ENCODE peak calls at places on chromosomes 2 and 18, in five cellular contexts. One of them, this sample, is unnamed.

GRCh38 chr2:177666408-177666807 is 273.8 kb downstream of the AGPS start:
- DNase-seq in WTC11: no peak
- DNase-seq in NCI-H1436: no peak
- DNase-seq in COR-L47: no peak
- DNase-seq in naive thymus-derived CD8-positive, alpha-beta T cell: no peak
- DNase-seq in this sample: no peak

GRCh38 chr2:797993-798392 is 120.8 kb upstream of the TMEM18 start:
- DNase-seq in WTC11: no peak
- DNase-seq in NCI-H1436: no peak
- DNase-seq in COR-L47: no peak
- DNase-seq in naive thymus-derived CD8-positive, alpha-beta T cell: no peak
- DNase-seq in this sample: no peak

GRCh38 chr18:25979358-25979727 is 111.1 kb downstream of the SS18 start:
- DNase-seq in WTC11: no peak
- DNase-seq in NCI-H1436: no peak
- DNase-seq in COR-L47: no peak
- DNase-seq in naive thymus-derived CD8-positive, alpha-beta T cell: no peak
- DNase-seq in this sample: no peak

GRCh38 chr2:11330457-11331142 is 13.8 kb downstream of the ROCK2 start:
- DNase-seq in WTC11: no peak
- DNase-seq in NCI-H1436: no peak
- DNase-seq in COR-L47: no peak
- DNase-seq in naive thymus-derived CD8-positive, alpha-beta T cell: no peak
- DNase-seq in this sample: no peak

GRCh38 chr2:104412384-104412783 is 441.5 kb upstream of the POU3F3 start:
- DNase-seq in WTC11: peak; percentile 65
- DNase-seq in NCI-H1436: peak; percentile 33
- DNase-seq in COR-L47: no peak
- DNase-seq in naive thymus-derived CD8-positive, alpha-beta T cell: no peak
- DNase-seq in this sample: peak; percentile 42

GRCh38 chr18:34707670-34708069 is 2.4 kb upstream of the DTNA start:
- DNase-seq in WTC11: no peak
- DNase-seq in NCI-H1436: peak; percentile 84
- DNase-seq in COR-L47: peak; percentile 82
- DNase-seq in naive thymus-derived CD8-positive, alpha-beta T cell: no peak
- DNase-seq in this sample: no peak

GRCh38 chr2:70679244-70679643 is 88.8 kb downstream of the ADD2 start:
- DNase-seq in WTC11: no peak
- DNase-seq in NCI-H1436: no peak
- DNase-seq in COR-L47: no peak
- DNase-seq in naive thymus-derived CD8-positive, alpha-beta T cell: no peak
- DNase-seq in this sample: no peak

GRCh38 chr2:205747827-205748386 is 65.6 kb downstream of the NRP2 start:
- DNase-seq in WTC11: no peak
- DNase-seq in NCI-H1436: no peak
- DNase-seq in COR-L47: no peak
- DNase-seq in naive thymus-derived CD8-positive, alpha-beta T cell: no peak
- DNase-seq in this sample: peak; percentile 37

GRCh38 chr2:174342600-174343342 is 8.0 kb downstream of the SP9 start:
- DNase-seq in WTC11: peak; percentile 29
- DNase-seq in NCI-H1436: no peak
- DNase-seq in COR-L47: peak; percentile 62
- DNase-seq in naive thymus-derived CD8-positive, alpha-beta T cell: peak; percentile 34
- DNase-seq in this sample: peak; percentile 35

GRCh38 chr2:230875347-230876315 is 10.9 kb downstream of the ITM2C start:
- DNase-seq in WTC11: peak; percentile 8
- DNase-seq in NCI-H1436: no peak
- DNase-seq in COR-L47: no peak
- DNase-seq in naive thymus-derived CD8-positive, alpha-beta T cell: peak; percentile 7
- DNase-seq in this sample: no peak

GRCh38 chr2:15826273-15826717 is 114.1 kb upstream of the MYCN start:
- DNase-seq in WTC11: peak; percentile 61
- DNase-seq in NCI-H1436: no peak
- DNase-seq in COR-L47: no peak
- DNase-seq in naive thymus-derived CD8-positive, alpha-beta T cell: no peak
- DNase-seq in this sample: peak; percentile 58

GRCh38 chr2:107801498-107801897 is 25.2 kb upstream of the RGPD4 start:
- DNase-seq in WTC11: no peak
- DNase-seq in NCI-H1436: peak; percentile 19
- DNase-seq in COR-L47: peak; percentile 72
- DNase-seq in naive thymus-derived CD8-positive, alpha-beta T cell: no peak
- DNase-seq in this sample: no peak

GRCh38 chr18:3447035-3447894 is 2.7 kb upstream of the TGIF1 start:
- DNase-seq in WTC11: peak; percentile 53
- DNase-seq in NCI-H1436: no peak
- DNase-seq in COR-L47: no peak
- DNase-seq in naive thymus-derived CD8-positive, alpha-beta T cell: no peak
- DNase-seq in this sample: peak; percentile 42

GRCh38 chr2:16113568-16114549 is 173.5 kb downstream of the MYCN start:
- DNase-seq in WTC11: no peak
- DNase-seq in NCI-H1436: no peak
- DNase-seq in COR-L47: no peak
- DNase-seq in naive thymus-derived CD8-positive, alpha-beta T cell: no peak
- DNase-seq in this sample: no peak

GRCh38 chr2:28736034-28736433 is 15.6 kb upstream of the PPP1CB start:
- DNase-seq in WTC11: no peak
- DNase-seq in NCI-H1436: no peak
- DNase-seq in COR-L47: peak; percentile 27
- DNase-seq in naive thymus-derived CD8-positive, alpha-beta T cell: no peak
- DNase-seq in this sample: no peak

GRCh38 chr2:241073166-241074064 is 28.7 kb downstream of the MTERF4 start:
- DNase-seq in WTC11: peak; percentile 12
- DNase-seq in NCI-H1436: no peak
- DNase-seq in COR-L47: no peak
- DNase-seq in naive thymus-derived CD8-positive, alpha-beta T cell: no peak
- DNase-seq in this sample: no peak

GRCh38 chr18:62420513-62421209 is 95.6 kb downstream of the TNFRSF11A start:
- DNase-seq in WTC11: no peak
- DNase-seq in NCI-H1436: no peak
- DNase-seq in COR-L47: no peak
- DNase-seq in naive thymus-derived CD8-positive, alpha-beta T cell: peak; percentile 54
- DNase-seq in this sample: no peak

GRCh38 chr2:15811367-15811766 is 129.0 kb upstream of the MYCN start:
- DNase-seq in WTC11: peak; percentile 24
- DNase-seq in NCI-H1436: no peak
- DNase-seq in COR-L47: no peak
- DNase-seq in naive thymus-derived CD8-positive, alpha-beta T cell: no peak
- DNase-seq in this sample: peak; percentile 68

GRCh38 chr2:37809525-37809924 is 115.6 kb upstream of the RMDN2 start:
- DNase-seq in WTC11: peak; percentile 27
- DNase-seq in NCI-H1436: no peak
- DNase-seq in COR-L47: no peak
- DNase-seq in naive thymus-derived CD8-positive, alpha-beta T cell: no peak
- DNase-seq in this sample: no peak

GRCh38 chr2:233708942-233709341 is 3.8 kb upstream of the UGT1A5 start:
- DNase-seq in WTC11: no peak
- DNase-seq in NCI-H1436: no peak
- DNase-seq in COR-L47: no peak
- DNase-seq in naive thymus-derived CD8-positive, alpha-beta T cell: no peak
- DNase-seq in this sample: no peak

GRCh38 chr18:7572837-7573236 is 5.7 kb downstream of the PTPRM start:
- DNase-seq in WTC11: no peak
- DNase-seq in NCI-H1436: no peak
- DNase-seq in COR-L47: no peak
- DNase-seq in naive thymus-derived CD8-positive, alpha-beta T cell: no peak
- DNase-seq in this sample: no peak

GRCh38 chr2:69619725-69620124 is 23.8 kb downstream of the AAK1 start:
- DNase-seq in WTC11: no peak
- DNase-seq in NCI-H1436: no peak
- DNase-seq in COR-L47: no peak
- DNase-seq in naive thymus-derived CD8-positive, alpha-beta T cell: no peak
- DNase-seq in this sample: no peak

This sample was measured in nephron progenitor cell.